ENCODE peak calls at places on chromosomes 3 and 15, in seven cellular contexts. W, A, F, R, S, D and T are unnamed samples.

GRCh38 chr3:87488725-87489124 is 212.3 kb upstream of the POU1F1 start:
- DNase-seq in A (no peak), S (no peak), R (no peak), D (no peak), F (no peak), W (no peak), T (no peak)

GRCh38 chr3:166367947-166368533 is 530.8 kb upstream of the BCHE start:
- DNase-seq in R (no peak), F (no peak), S (no peak), D (no peak), W (no peak), A (no peak), T (no peak)

GRCh38 chr15:81747477-81747876 is 298.3 kb downstream of the MEX3B start:
- DNase-seq in F (no peak), S (no peak), D (no peak), W (no peak), R (no peak), A (no peak), T (no peak)

GRCh38 chr3:188842628-188843027 is 329.1 kb upstream of the TPRG1 start:
- DNase-seq in D (no peak), F (no peak), A (no peak), R (peak), W (no peak), S (no peak), T (no peak)

GRCh38 chr3:167167491-167167890 is 212.6 kb downstream of the ZBBX start:
- DNase-seq in A (no peak), D (no peak), S (no peak), F (no peak), W (no peak), R (no peak), T (no peak)

GRCh38 chr3:18481946-18482548 is 56.9 kb upstream of the SATB1 start:
- DNase-seq in R (no peak), D (no peak), F (no peak), S (no peak), A (no peak), W (no peak), T (no peak)

GRCh38 chr15:40499931-40500330 is 29.1 kb downstream of the CHST14 start:
- DNase-seq in R (peak), A (no peak), F (no peak), W (no peak), D (no peak), S (no peak), T (no peak)

GRCh38 chr15:93706881-93707280 is 524.5 kb upstream of the MCTP2 start:
- DNase-seq in S (no peak), D (no peak), A (no peak), R (no peak), W (no peak), F (peak), T (no peak)

GRCh38 chr3:128435058-128435457 is 31.6 kb downstream of the DNAJB8 start:
- DNase-seq in W (peak), F (no peak), S (no peak), D (no peak), R (no peak), A (no peak), T (no peak)

GRCh38 chr3:100254168-100254777 is 6.5 kb upstream of the TBC1D23 start:
- DNase-seq in A (peak), F (peak), R (peak), D (peak), S (no peak), W (no peak), T (no peak)

GRCh38 chr15:43215961-43216360 is 4.9 kb downstream of the EPB42 start:
- DNase-seq in D (no peak), S (no peak), A (no peak), W (no peak), F (peak), R (peak), T (no peak)

GRCh38 chr3:45546223-45546622 is 48.3 kb upstream of the LIMD1 start:
- DNase-seq in W (no peak), R (no peak), S (no peak), D (no peak), A (no peak), F (no peak), T (no peak)

GRCh38 chr15:75163150-75163564 is 38.5 kb upstream of the C15orf39 start:
- DNase-seq in W (no peak), D (no peak), A (no peak), F (no peak), R (no peak), S (no peak), T (no peak)

GRCh38 chr3:114509756-114510155 is 215.9 kb downstream of the TIGIT start:
- DNase-seq in D (no peak), F (no peak), A (no peak), R (no peak), S (no peak), W (no peak), T (no peak)

GRCh38 chr15:45456212-45457106 is 66.1 kb downstream of the SLC30A4 start:
- DNase-seq in R (peak), S (peak), W (peak), F (peak), A (peak), D (peak), T (no peak)

GRCh38 chr3:117263735-117264134 is 554.2 kb downstream of the TUSC7 start:
- DNase-seq in W (no peak), A (no peak), S (no peak), D (no peak), R (no peak), F (no peak), T (no peak)

GRCh38 chr3:112035241-112035640 is 705 bp downstream of the TMPRSS7 start:
- DNase-seq in D (no peak), S (no peak), W (no peak), A (no peak), F (no peak), R (no peak), T (no peak)

GRCh38 chr3:179181993-179182551 is 33.9 kb downstream of the PIK3CA start:
- DNase-seq in W (no peak), F (peak), R (peak), S (no peak), A (no peak), D (no peak), T (no peak)

GRCh38 chr3:125681146-125681545 is 85.8 kb upstream of the OSBPL11 start:
- DNase-seq in D (no peak), A (no peak), F (no peak), W (no peak), R (no peak), S (no peak), T (no peak)

GRCh38 chr3:125679258-125679657 is 84.0 kb upstream of the OSBPL11 start:
- DNase-seq in D (no peak), R (peak), A (no peak), F (no peak), S (no peak), W (no peak), T (no peak)

GRCh38 chr3:125683067-125683844 is 88.0 kb upstream of the OSBPL11 start:
- DNase-seq in F (no peak), R (no peak), W (no peak), A (peak), S (no peak), D (no peak), T (no peak)

DNA sequence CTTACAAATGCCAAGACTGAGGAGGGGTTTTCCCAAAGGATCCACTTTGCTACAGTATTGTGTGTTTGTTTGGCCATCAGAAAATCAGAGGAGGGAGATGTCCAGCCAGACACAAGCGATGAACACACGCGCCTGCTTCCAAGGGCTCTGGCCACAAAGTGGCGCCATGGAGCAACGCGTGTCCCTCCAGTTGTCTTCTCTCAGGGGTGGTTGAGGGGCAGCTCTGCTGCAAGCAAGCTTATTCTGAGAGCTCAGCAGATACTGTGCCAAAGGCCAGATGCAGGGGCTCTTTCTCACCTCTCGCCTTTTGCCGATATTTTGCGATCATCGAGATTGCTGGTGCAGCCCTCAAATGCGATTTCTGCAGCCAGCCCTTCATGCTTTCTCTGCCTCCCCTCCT is 88.9 kb upstream of the OSBPL11 start:
- DNase-seq in D (no peak), F (no peak), A (peak), S (no peak), W (no peak), R (no peak), T (no peak)
- TF ChIP-seq CTCF in D (peak), F (peak), A (no peak), S (no peak), W (no peak), R (no peak), T (no peak)

GRCh38 chr15:92098869-92099268 is 245.4 kb downstream of the SLCO3A1 start:
- DNase-seq in R (no peak), A (no peak), S (no peak), D (no peak), W (no peak), F (no peak), T (no peak)
- TF ChIP-seq CTCF in R (no peak), A (no peak), S (no peak), D (no peak), W (no peak), F (no peak), T (no peak)

GRCh38 chr3:66255865-66256264 is 35.1 kb downstream of the SLC25A26 start:
- DNase-seq in W (no peak), S (no peak), F (no peak), D (no peak), R (no peak), A (no peak), T (no peak)

GRCh38 chr3:66256806-66257205 is 36.0 kb downstream of the SLC25A26 start:
- DNase-seq in F (no peak), W (no peak), D (no peak), A (no peak), S (no peak), R (no peak), T (no peak)

GRCh38 chr3:66261318-66261717 is 40.5 kb downstream of the SLC25A26 start:
- DNase-seq in R (no peak), D (no peak), A (no peak), W (no peak), F (no peak), S (no peak), T (no peak)

GRCh38 chr3:66260431-66260830 is 39.6 kb downstream of the SLC25A26 start:
- DNase-seq in R (no peak), D (no peak), S (no peak), A (no peak), F (no peak), W (no peak), T (no peak)

GRCh38 chr3:66259721-66260255 is 39.0 kb downstream of the SLC25A26 start:
- DNase-seq in F (no peak), S (no peak), A (no peak), D (no peak), W (no peak), R (no peak), T (no peak)
- TF ChIP-seq CTCF in F (no peak), S (no peak), A (no peak), D (no peak), W (no peak), R (no peak), T (no peak)

DNA sequence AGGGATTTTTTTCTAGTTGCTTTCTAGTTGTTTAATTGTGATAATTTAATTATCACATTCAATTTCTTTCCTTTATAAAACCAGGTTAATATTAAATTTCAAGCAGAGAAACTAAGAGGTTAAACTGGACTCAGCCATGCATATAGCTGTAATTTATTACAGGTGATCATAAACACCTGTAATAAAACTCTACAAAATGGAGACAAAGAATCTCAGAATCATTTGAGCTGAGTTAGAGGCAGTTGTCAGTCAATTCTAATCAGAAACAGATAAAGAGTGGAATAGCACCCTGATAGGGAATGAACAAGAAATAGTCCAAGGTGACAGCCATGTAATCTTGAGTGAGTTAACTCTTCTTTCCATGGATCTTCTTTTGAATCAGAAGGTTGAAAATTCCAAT is 39.6 kb upstream of the B3GNT5 start:
- DNase-seq in A (no peak), D (no peak), W (no peak), S (no peak), F (no peak), R (no peak), T (no peak)
- TF ChIP-seq CTCF in A (no peak), D (no peak), W (no peak), S (no peak), F (no peak), R (no peak), T (no peak)

DNA sequence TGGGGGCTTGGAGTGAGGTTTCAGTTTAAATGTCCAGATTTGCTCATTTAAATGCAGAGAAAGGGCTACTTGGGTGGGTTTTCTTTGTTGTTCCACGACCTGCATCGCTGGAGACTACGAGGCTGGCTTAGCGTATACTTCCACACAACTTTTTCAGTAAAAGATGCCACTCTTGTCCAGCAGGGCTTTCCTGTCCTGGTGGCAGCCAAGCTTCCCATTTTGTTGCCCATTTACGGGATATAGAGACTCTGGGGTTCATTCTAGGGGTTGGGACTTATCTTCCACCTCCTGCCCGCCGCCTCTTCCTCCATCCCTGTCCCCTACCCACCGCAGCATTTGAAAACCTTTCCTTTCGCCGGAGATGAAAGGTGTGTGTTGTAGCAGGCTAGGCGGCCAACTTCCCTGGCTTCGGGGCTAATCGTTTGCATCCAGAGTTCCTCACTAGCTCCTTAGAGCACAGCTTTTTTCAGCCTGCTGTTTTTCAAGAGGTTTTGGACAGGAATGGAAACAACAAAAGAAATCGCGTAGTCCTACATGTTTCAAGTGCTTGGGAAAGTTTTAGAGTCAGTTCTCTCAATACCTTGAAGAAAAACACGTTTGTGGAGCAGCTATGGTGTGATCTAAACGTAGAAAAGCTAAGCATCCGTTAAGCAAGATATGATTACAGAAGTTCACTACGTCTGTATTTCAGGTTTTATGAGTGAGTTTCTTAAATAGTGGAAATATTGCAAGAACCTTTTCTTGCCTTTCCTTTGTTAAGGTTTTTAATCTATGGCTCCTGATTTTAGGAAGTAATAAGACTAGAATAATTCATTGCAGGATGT is 843 bp downstream of the CHRNA5 start:
- DNase-seq in R (peak), A (no peak), S (no peak), D (no peak), F (peak), W (no peak), T (no peak)
- TF ChIP-seq CTCF in R (peak), A (no peak), S (no peak), D (peak), F (peak), W (no peak), T (no peak)